ENCODE peak calls at places on chromosomes 13 and 19, in six cellular contexts. Q is stomach, M is IMR-90, X is osteoblast, J is cardiac muscle cell, T is heart right ventricle. P is an unnamed sample.

GRCh38 chr13:41500501-41500900 is 43.2 kb downstream of the RGCC start:
- DNase-seq in J (no peak), Q (no peak), T (no peak), M (no peak), X (no peak), P (no peak)

GRCh38 chr19:1856698-1857603 is 6.4 kb downstream of the KLF16 start:
- DNase-seq in J (peak; percentile 85), T (peak; percentile 89), Q (peak; percentile 92), M (peak; percentile 70), X (peak; percentile 100), P (no peak)

GRCh38 chr13:23865898-23866297 is 23.3 kb downstream of the MIPEP start:
- DNase-seq in T (no peak), Q (no peak), X (no peak), J (no peak), M (no peak), P (no peak)

GRCh38 chr19:51799311-51799997 is 4.5 kb downstream of the FPR3 start:
- DNase-seq in X (peak; percentile 91), J (peak; percentile 100), M (peak; percentile 94), T (peak; percentile 90), Q (peak; percentile 39), P (no peak)

GRCh38 chr13:48862572-48862971 is 113.1 kb upstream of the FNDC3A start:
- DNase-seq in J (no peak), M (peak; percentile 5), T (no peak), X (no peak), Q (no peak), P (no peak)

GRCh38 chr13:68369739-68370138 is 1139.6 kb upstream of the PCDH9 start:
- DNase-seq in T (no peak), X (no peak), M (no peak), J (no peak), Q (no peak), P (no peak)

GRCh38 chr13:21735621-21736401 is 64.9 kb downstream of the FGF9 start:
- DNase-seq in X (no peak), T (peak; percentile 22), M (no peak), Q (no peak), J (no peak), P (no peak)

GRCh38 chr13:113652404-113653263 is 5.4 kb downstream of the ATP4B start:
- DNase-seq in T (no peak), X (peak; percentile 86), Q (peak; percentile 21), M (no peak), J (no peak), P (peak; percentile 29)

GRCh38 chr13:47858678-47859050 is 142.4 kb downstream of the SUCLA2 start:
- DNase-seq in J (peak; percentile 80), Q (no peak), M (peak; percentile 64), X (no peak), T (no peak), P (no peak)

GRCh38 chr13:43374621-43375020 is 351.2 kb downstream of the DNAJC15 start:
- DNase-seq in Q (no peak), X (peak; percentile 69), T (no peak), M (peak; percentile 64), J (peak; percentile 80), P (no peak)

GRCh38 chr13:84431646-84432045 is 549.4 kb upstream of the SLITRK1 start:
- DNase-seq in J (no peak), M (peak; percentile 66), X (no peak), Q (no peak), T (no peak), P (no peak)

GRCh38 chr13:76455960-76456359 is 430.2 kb downstream of the KCTD12 start:
- DNase-seq in T (no peak), M (peak; percentile 78), X (no peak), Q (no peak), J (peak; percentile 33), P (no peak)

GRCh38 chr19:41325947-41326706 is 16.2 kb downstream of the CCDC97 start:
- DNase-seq in M (peak; percentile 80), X (peak; percentile 94), T (peak; percentile 43), Q (no peak), J (peak; percentile 57), P (no peak)

GRCh38 chr19:48006762-48007161 is 12.3 kb downstream of the ELSPBP1 start:
- DNase-seq in T (no peak), J (no peak), M (no peak), Q (no peak), X (peak; percentile 21), P (no peak)

GRCh38 chr13:98858206-98858605 is 105.7 kb upstream of the SLC15A1 start:
- DNase-seq in J (no peak), T (no peak), Q (no peak), M (no peak), X (no peak), P (no peak)

GRCh38 chr19:6071103-6071485 is 39.2 kb downstream of the RFX2 start:
- DNase-seq in X (peak; percentile 94), M (peak; percentile 78), Q (no peak), T (no peak), J (peak; percentile 72), P (no peak)

GRCh38 chr13:45242070-45242469 is 41.2 kb upstream of the KCTD4 start:
- DNase-seq in M (peak; percentile 53), T (no peak), X (no peak), J (peak; percentile 64), Q (no peak), P (no peak)

GRCh38 chr13:43272866-43273265 is 249.5 kb downstream of the DNAJC15 start:
- DNase-seq in X (no peak), Q (no peak), M (no peak), J (no peak), T (no peak), P (no peak)

GRCh38 chr13:41809962-41810361 is 150.9 kb downstream of the VWA8 start:
- DNase-seq in X (no peak), T (no peak), Q (no peak), M (no peak), J (no peak), P (no peak)

GRCh38 chr19:46407891-46408426 is 5.4 kb downstream of the CCDC8 start:
- DNase-seq in J (peak; percentile 23), X (peak; percentile 58), T (no peak), M (no peak), Q (no peak), P (no peak)

GRCh38 chr19:30163663-30164062 is 208.5 kb upstream of the ZNF536 start:
- DNase-seq in J (no peak), M (no peak), T (peak; percentile 37), X (no peak), Q (no peak), P (no peak)

GRCh38 chr19:11435833-11436313 is 438 bp downstream of the PRKCSH start:
- DNase-seq in M (peak; percentile 31), J (peak; percentile 30), T (no peak), X (peak; percentile 82), Q (no peak), P (peak; percentile 54)

GRCh38 chr19:36115453-36116343 is at the start of gene TBCB:
- DNase-seq in X (no peak), M (peak; percentile 28), T (peak; percentile 83), Q (peak; percentile 84), J (peak; percentile 45), P (no peak)

GRCh38 chr13:94483970-94484369 is 4.5 kb upstream of the DCT start:
- DNase-seq in J (no peak), M (peak; percentile 17), Q (no peak), X (no peak), T (no peak), P (no peak)

GRCh38 chr13:74574964-74575728 is 440.9 kb upstream of the KLF12 start:
- DNase-seq in J (peak; percentile 2), T (no peak), X (peak; percentile 80), M (no peak), Q (no peak), P (no peak)

GRCh38 chr13:74571811-74572210 is 437.6 kb upstream of the KLF12 start:
- DNase-seq in T (no peak), X (no peak), M (no peak), Q (no peak), J (no peak), P (no peak)

GRCh38 chr13:74575729-74576125 is 441.5 kb upstream of the KLF12 start:
- DNase-seq in X (peak; percentile 83), M (peak; percentile 33), Q (peak; percentile 50), T (peak; percentile 95), J (peak; percentile 70), P (no peak)

GRCh38 chr13:74570834-74571233 is 436.6 kb upstream of the KLF12 start:
- DNase-seq in Q (no peak), M (peak; percentile 43), X (no peak), J (peak; percentile 40), T (no peak), P (no peak)

DNA sequence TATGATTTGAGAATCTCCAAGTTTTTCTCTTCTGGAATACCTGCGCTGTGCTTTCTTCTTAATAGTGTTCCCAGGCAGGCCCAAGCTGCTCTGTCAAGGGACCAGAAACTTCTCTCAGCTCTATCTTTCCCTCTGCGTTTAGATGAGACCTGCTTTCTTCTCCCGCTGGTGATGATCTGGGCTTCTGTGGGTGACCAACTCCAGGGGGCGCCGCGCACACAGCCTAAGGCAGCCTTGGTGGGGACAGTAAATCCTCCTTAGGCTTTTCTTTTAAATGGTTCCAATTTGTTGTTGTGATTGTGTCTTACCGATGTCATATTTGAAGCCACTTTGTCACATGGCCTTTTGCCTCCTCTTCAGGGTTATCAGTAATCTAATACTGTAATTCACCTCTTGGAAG is 439.4 kb upstream of the KLF12 start:
- DNase-seq in X (no peak), J (peak; percentile 6), Q (no peak), M (no peak), T (no peak), P (no peak)
- TF ChIP-seq CTCF in X (peak; percentile 31), J (no peak), Q (no peak), M (no peak), T (no peak), P (no peak)

GRCh38 chr19:4115050-4115817 is 8.7 kb downstream of the MAP2K2 start:
- DNase-seq in Q (peak; percentile 43), J (no peak), X (peak; percentile 58), M (no peak), T (peak; percentile 48), P (no peak)
- H3K4me3 ChIP-seq in Q (no peak overlapping the region), J (no peak overlapping the region), X (no peak overlapping the region), M (no peak overlapping the region), T (no peak overlapping the region), P (no peak overlapping the region)

DNA sequence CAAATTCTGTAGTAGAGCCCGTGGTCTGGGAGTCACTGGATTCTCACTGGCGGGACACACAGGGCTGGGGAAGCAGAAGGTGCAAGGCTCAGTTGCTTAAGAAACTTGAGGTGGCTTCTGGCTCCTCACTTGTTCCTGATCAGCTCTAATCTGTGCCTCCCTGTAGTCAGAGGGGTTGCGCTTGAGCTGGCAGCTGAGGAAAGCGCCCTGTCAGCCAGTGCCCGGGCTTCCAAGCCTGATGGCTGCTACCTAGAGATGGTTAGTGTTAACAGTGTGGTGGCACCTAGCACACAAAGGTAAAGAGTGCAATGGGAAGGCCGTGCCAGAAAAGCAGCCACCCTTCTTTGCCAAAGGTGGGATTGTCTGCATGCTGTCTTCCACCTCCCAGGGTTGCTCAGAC is 8.8 kb downstream of the HNRNPM start:
- DNase-seq in X (no peak), Q (no peak), T (no peak), J (no peak), M (no peak), P (no peak)
- H3K4me1 ChIP-seq in X (peaks cover 23% of the 10 kb centered on the region), Q (peaks cover 93% of the 10 kb centered on the region), T (peaks cover 91% of the 10 kb centered on the region), J (peaks cover 17% of the 10 kb centered on the region), M (peaks cover 26% of the 10 kb centered on the region), P (peaks cover 28% of the 10 kb centered on the region)

DNA sequence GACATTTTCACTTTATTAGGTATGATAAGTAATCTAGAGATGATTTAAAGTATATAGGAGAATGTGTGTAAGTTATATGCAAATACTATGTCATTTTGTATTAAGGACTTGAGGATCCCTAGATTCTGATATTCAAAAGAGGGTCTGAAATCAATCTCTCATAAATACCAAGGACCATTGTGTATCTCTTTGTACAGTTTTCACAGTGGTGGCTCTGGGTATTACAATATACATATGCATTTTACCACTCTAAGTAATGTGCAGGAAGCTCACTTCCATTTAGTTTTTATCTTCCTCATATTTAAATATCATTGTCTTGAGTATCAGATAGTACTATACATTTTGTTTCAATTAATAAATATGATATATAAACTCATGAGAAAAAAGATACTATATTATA is 862.6 kb upstream of the PCDH20 start:
- DNase-seq in M (no peak), X (no peak), T (no peak), J (no peak), Q (no peak), P (no peak)
- TF ChIP-seq CTCF in M (no peak), X (no peak), T (peak; percentile 17), J (no peak), Q (no peak), P (no peak)